ENCODE peak calls at places on chromosomes 16 and 17, in seven cellular contexts. N, C, J, F, K, X and G are unnamed samples.
A peak's percentile ranks its signal among the peaks of the same experiment; 100 is the strongest.

GRCh38 chr17:42198897-42199296 is 4.6 kb upstream of the GHDC start:
- DNase-seq in J (no peak), N (no peak), C (no peak), K (no peak), F (no peak), X (no peak), G (no peak)

GRCh38 chr17:82151106-82151957 is 53.3 kb upstream of the FASN start:
- DNase-seq in K (no peak), F (no peak), J (no peak), N (no peak), C (no peak), X (no peak), G (no peak)

GRCh38 chr16:66741971-66742396 is 9.4 kb downstream of the DYNC1LI2 start:
- DNase-seq in X (no peak), J (no peak), K (no peak), F (no peak), C (no peak), N (no peak), G (no peak)

GRCh38 chr16:22098538-22099255 is 6.4 kb downstream of the VWA3A start:
- DNase-seq in X (no peak), N (peak; percentile 75), K (peak; percentile 49), F (no peak), J (no peak), C (peak; percentile 41), G (no peak)

GRCh38 chr16:13621639-13622038 is 298.3 kb upstream of the ERCC4 start:
- DNase-seq in N (no peak), F (no peak), K (no peak), J (no peak), C (no peak), X (no peak), G (no peak)

GRCh38 chr16:20136446-20136968 is 62.8 kb upstream of the GPR139 start:
- DNase-seq in K (no peak), J (no peak), F (no peak), X (no peak), N (no peak), C (no peak), G (no peak)

GRCh38 chr17:51152766-51153209 is 571 bp upstream of the NME1 start:
- DNase-seq in X (no peak), N (no peak), F (no peak), C (no peak), J (no peak), K (no peak), G (no peak)

GRCh38 chr16:30894540-30895368 is 877 bp upstream of the BCL7C start:
- DNase-seq in N (no peak), F (no peak), C (no peak), J (no peak), K (no peak), X (no peak), G (no peak)

GRCh38 chr17:57676543-57676942 is 68.6 kb downstream of the CCDC182 start:
- DNase-seq in J (no peak), N (no peak), K (no peak), F (no peak), X (no peak), C (no peak), G (no peak)

GRCh38 chr16:65807858-65808257 is 558.6 kb upstream of the CDH5 start:
- DNase-seq in K (no peak), C (no peak), X (no peak), F (no peak), J (no peak), N (no peak), G (no peak)

GRCh38 chr17:13362341-13363122 is 239.2 kb downstream of the HS3ST3A1 start:
- DNase-seq in C (no peak), N (peak; percentile 25), F (no peak), X (no peak), J (no peak), K (no peak), G (no peak)

GRCh38 chr17:44331249-44331760 is 6.7 kb upstream of the SLC25A39 start:
- DNase-seq in F (no peak), J (no peak), K (peak; percentile 87), C (no peak), X (peak; percentile 77), N (peak; percentile 89), G (no peak)

GRCh38 chr17:81295678-81296381 is 723 bp upstream of the SLC38A10 start:
- DNase-seq in N (peak; percentile 70), C (no peak), J (peak; percentile 81), F (peak; percentile 23), X (no peak), K (no peak), G (no peak)

GRCh38 chr16:57151369-57151768 is 34.5 kb downstream of the PSME3IP1 start:
- DNase-seq in F (no peak), K (no peak), J (no peak), C (no peak), X (no peak), N (no peak), G (no peak)

GRCh38 chr17:79437081-79437480 is 173.8 kb downstream of the RBFOX3 start:
- DNase-seq in K (no peak), N (no peak), X (no peak), F (no peak), C (no peak), J (no peak), G (no peak)

GRCh38 chr17:43044024-43044423 is 19.0 kb downstream of the RND2 start:
- DNase-seq in C (no peak), N (no peak), X (no peak), J (no peak), F (no peak), K (no peak), G (no peak)

GRCh38 chr17:82367724-82368524 is 3.6 kb upstream of the UTS2R start:
- DNase-seq in X (no peak), N (no peak), C (no peak), K (peak; percentile 42), J (no peak), F (peak; percentile 49), G (no peak)

GRCh38 chr17:39920218-39921210 is 2.1 kb upstream of the GSDMB start:
- DNase-seq in N (no peak), F (no peak), J (no peak), K (no peak), C (no peak), X (no peak), G (no peak)

GRCh38 chr16:4298761-4299522 is 16.9 kb upstream of the GLIS2 start:
- DNase-seq in X (no peak), F (no peak), N (peak; percentile 48), K (peak; percentile 75), J (peak; percentile 93), C (peak; percentile 76), G (peak; percentile 86)

GRCh38 chr16:75011634-75012307 is 12.9 kb downstream of the ZNRF1 start:
- DNase-seq in K (no peak), F (no peak), J (no peak), C (no peak), N (no peak), X (no peak), G (peak; percentile 51)

GRCh38 chr16:60640038-60640437 is 1396.2 kb downstream of the CDH8 start:
- DNase-seq in X (no peak), N (no peak), C (no peak), K (peak; percentile 3), F (no peak), J (no peak), G (no peak)

GRCh38 chr17:58666858-58667267 is 25.0 kb downstream of the TEX14 start:
- DNase-seq in N (no peak), K (no peak), C (no peak), J (peak; percentile 86), F (no peak), X (peak; percentile 32), G (no peak)

GRCh38 chr16:4586297-4586696 is 28.4 kb downstream of the UBALD1 start:
- DNase-seq in K (no peak), X (no peak), J (no peak), F (no peak), C (no peak), N (no peak), G (no peak)

GRCh38 chr17:77204531-77204930 is 63.8 kb downstream of the SEC14L1 start:
- DNase-seq in J (no peak), K (no peak), F (no peak), N (no peak), C (no peak), X (no peak), G (no peak)

GRCh38 chr16:89971495-89972243 is 23.1 kb downstream of the DEF8 start:
- DNase-seq in C (no peak), K (no peak), F (no peak), N (no peak), X (no peak), J (peak; percentile 78), G (no peak)

GRCh38 chr17:20010886-20011402 is 1.8 kb downstream of the SPECC1 start:
- DNase-seq in K (no peak), J (no peak), C (no peak), F (no peak), N (no peak), X (no peak), G (no peak)

GRCh38 chr17:20009302-20010098 is at the start of gene SPECC1:
- DNase-seq in N (peak; percentile 91), K (peak; percentile 85), J (peak; percentile 69), F (peak; percentile 65), X (no peak), C (peak; percentile 48), G (no peak)

GRCh38 chr17:20008242-20009051 is 712 bp upstream of the SPECC1 start:
- DNase-seq in C (no peak), J (no peak), K (peak; percentile 26), X (no peak), N (peak; percentile 54), F (no peak), G (no peak)

GRCh38 chr17:20010099-20010863 is 1.1 kb downstream of the SPECC1 start:
- DNase-seq in F (no peak), N (peak; percentile 58), X (peak; percentile 68), K (peak; percentile 53), C (peak; percentile 76), J (no peak), G (peak; percentile 16)

GRCh38 chr17:20009052-20009301 is 182 bp upstream of the SPECC1 start:
- DNase-seq in C (peak; percentile 39), N (no peak), F (no peak), X (peak; percentile 76), J (peak; percentile 88), K (no peak), G (no peak)
- TF ChIP-seq CTCF in C (no peak), N (no peak), F (no peak), X (no peak), J (no peak), K (peak; percentile 83), G (no peak)

GRCh38 chr17:64784353-64784798 is 122.3 kb upstream of the SMURF2 start:
- DNase-seq in K (no peak), J (no peak), N (no peak), X (no peak), C (no peak), F (no peak), G (no peak)
- H3K4me3 ChIP-seq in K (no peak overlapping the region), J (no peak overlapping the region), N (no peak overlapping the region), X (no peak overlapping the region), C (no peak overlapping the region), F (no peak overlapping the region), G (no peak overlapping the region)

DNA sequence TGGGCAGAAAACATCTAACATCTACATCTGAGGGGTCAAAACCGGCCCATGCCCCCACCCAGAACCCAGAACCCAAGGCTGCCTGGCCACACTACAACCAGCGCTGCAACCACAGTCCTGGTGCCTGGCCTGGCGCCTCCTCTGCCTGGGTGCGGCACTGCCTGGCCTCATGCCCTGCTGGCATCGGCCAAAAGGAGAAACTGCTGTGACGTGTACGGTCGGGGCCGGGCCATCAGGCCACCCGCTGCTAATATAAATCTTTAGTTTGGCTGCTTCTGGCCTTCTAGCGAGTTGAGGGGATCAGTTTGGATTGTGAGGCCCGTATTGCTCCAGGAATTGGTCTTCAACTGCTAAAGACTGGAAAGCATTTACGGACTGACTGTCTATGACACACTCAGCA is 22.8 kb downstream of the TMEM204 start:
- DNase-seq in K (no peak), J (no peak), N (no peak), F (no peak), C (no peak), X (no peak), G (no peak)
- H3K27ac ChIP-seq in K (no peak overlapping the region), J (no peak overlapping the region), N (no peak overlapping the region), F (no peak overlapping the region), C (no peak overlapping the region), X (no peak overlapping the region), G (no peak overlapping the region)

GRCh38 chr17:67366193-67367157 is at the start of gene PSMD12:
- DNase-seq in X (peak; percentile 88), N (peak; percentile 93), J (peak; percentile 97), K (peak; percentile 94), C (no peak), F (no peak), G (peak; percentile 67)
- TF ChIP-seq CTCF in X (peak; percentile 21), N (no peak), J (no peak), K (no peak), C (no peak), F (no peak), G (no peak)